ENCODE peak calls at places on chromosomes 5 and 9, in four cellular contexts. W is stimulated activated CD4-positive, alpha-beta T cell treated with anti-CD3 and anti-CD28 coated beads, TNF-alpha, amount 100 ng/mL, for 24 hours; L is NCI-H2081 treated with DMSO at 0.1 percent for 48 hours; J is HCEC 1CT. K is an unnamed sample.

GRCh38 chr5:36441215-36441614 is 139.5 kb upstream of the RANBP3L start:
- DNase-seq in L (no peak), J (no peak), W (no peak), K (no peak)

GRCh38 chr9:22216730-22217160 is 207.6 kb upstream of the CDKN2B start:
- DNase-seq in J (peak), L (no peak), W (no peak), K (no peak)

GRCh38 chr5:155530046-155530445 is 516.5 kb downstream of the KIF4B start:
- DNase-seq in J (peak), W (no peak), L (no peak), K (no peak)

GRCh38 chr9:33080534-33080933 is 4.1 kb upstream of the SMU1 start:
- DNase-seq in W (no peak), L (no peak), J (no peak), K (no peak)

GRCh38 chr9:19533373-19533772 is 124.6 kb downstream of the ACER2 start:
- DNase-seq in L (no peak), J (no peak), W (no peak), K (no peak)

GRCh38 chr5:10555134-10555733 is 8.6 kb upstream of the ANKRD33B start:
- DNase-seq in J (peak), L (no peak), W (no peak), K (peak)

GRCh38 chr5:110865400-110866094 is 126.7 kb downstream of the SLC25A46 start:
- DNase-seq in W (no peak), L (no peak), J (peak), K (no peak)

GRCh38 chr5:83490203-83490602 is 18.7 kb downstream of the VCAN start:
- DNase-seq in J (no peak), W (no peak), L (no peak), K (no peak)

GRCh38 chr5:127686424-127686823 is 16.8 kb upstream of the CCDC192 start:
- DNase-seq in J (no peak), L (no peak), W (no peak), K (no peak)

GRCh38 chr9:35912791-35913400 is 3.6 kb downstream of the SPAAR start:
- DNase-seq in W (no peak), L (no peak), J (no peak), K (no peak)

GRCh38 chr5:40410939-40411635 is 268.6 kb upstream of the PTGER4 start:
- DNase-seq in J (peak), L (no peak), W (no peak), K (no peak)

GRCh38 chr9:38768351-38768761 is 48.4 kb upstream of the FAM240B start:
- DNase-seq in J (no peak), W (no peak), L (no peak), K (no peak)

GRCh38 chr5:51387854-51388320 is 4.6 kb downstream of the ISL1 start:
- DNase-seq in L (no peak), J (no peak), W (no peak), K (no peak)

GRCh38 chr5:180437336-180437735 is 56.8 kb upstream of the CNOT6 start:
- DNase-seq in L (no peak), J (no peak), W (no peak), K (no peak)

GRCh38 chr9:33782395-33783152 is 12.8 kb upstream of the PRSS3 start:
- DNase-seq in W (no peak), J (peak), L (no peak), K (no peak)

GRCh38 chr9:129164246-129164930 is 13.7 kb downstream of the IER5L start:
- DNase-seq in W (no peak), J (no peak), L (no peak), K (no peak)

GRCh38 chr9:26369096-26369495 is 523.5 kb downstream of the CAAP1 start:
- DNase-seq in L (no peak), J (no peak), W (no peak), K (no peak)

GRCh38 chr5:91850031-91850430 is 466.9 kb upstream of the ARRDC3 start:
- DNase-seq in J (peak), W (no peak), L (no peak), K (no peak)

GRCh38 chr5:95572016-95572415 is 17.1 kb downstream of the ARSK start:
- DNase-seq in J (no peak), W (no peak), L (no peak), K (no peak)

GRCh38 chr5:43210570-43210969 is 18.5 kb downstream of the NIM1K start:
- DNase-seq in J (no peak), W (no peak), L (no peak), K (no peak)

GRCh38 chr5:169064093-169064492 is 236.8 kb downstream of the SLIT3 start:
- DNase-seq in J (no peak), L (no peak), W (no peak), K (no peak)

K was measured in chondrocyte.